ENCODE peak calls at places on chromosome 11, in four cellular contexts. One of them, this sample, is unnamed.
A peak's percentile ranks its signal among the peaks of the same experiment; 100 is the strongest.

GRCh38 chr11:86101493-86101892 is 32.6 kb upstream of the PICALM start:
- DNase-seq in AG04450: no peak
- DNase-seq in mesothelial cell of epicardium: no peak
- DNase-seq in heart left ventricle: no peak
- DNase-seq in this sample: no peak

GRCh38 chr11:41289408-41289807 is 170.0 kb downstream of the LRRC4C start:
- DNase-seq in heart left ventricle: no peak
- DNase-seq in mesothelial cell of epicardium: no peak
- DNase-seq in AG04450: no peak
- DNase-seq in this sample: no peak

GRCh38 chr11:72972541-72973128 is 158.4 kb downstream of the ATG16L2 start:
- DNase-seq in mesothelial cell of epicardium: no peak
- DNase-seq in heart left ventricle: no peak
- DNase-seq in AG04450: peak; percentile 7
- DNase-seq in this sample: no peak

GRCh38 chr11:115524572-115524971 is 20.4 kb upstream of the CADM1 start:
- DNase-seq in AG04450: no peak
- DNase-seq in mesothelial cell of epicardium: no peak
- DNase-seq in heart left ventricle: no peak
- DNase-seq in this sample: no peak

GRCh38 chr11:1039481-1040427 is 3.2 kb upstream of the MUC6 start:
- DNase-seq in AG04450: no peak
- DNase-seq in mesothelial cell of epicardium: no peak
- DNase-seq in heart left ventricle: no peak
- DNase-seq in this sample: no peak

GRCh38 chr11:29208117-29208516 is 808.7 kb downstream of the KCNA4 start:
- DNase-seq in mesothelial cell of epicardium: no peak
- DNase-seq in heart left ventricle: no peak
- DNase-seq in AG04450: no peak
- DNase-seq in this sample: no peak

GRCh38 chr11:83865636-83866461 is 579.7 kb upstream of the CCDC90B start:
- DNase-seq in mesothelial cell of epicardium: no peak
- DNase-seq in AG04450: no peak
- DNase-seq in heart left ventricle: no peak
- DNase-seq in this sample: no peak

GRCh38 chr11:128180446-128181089 is 406.8 kb downstream of the ETS1 start:
- DNase-seq in heart left ventricle: no peak
- DNase-seq in mesothelial cell of epicardium: no peak
- DNase-seq in AG04450: peak; percentile 56
- DNase-seq in this sample: no peak

GRCh38 chr11:61787928-61788491 is 4.4 kb downstream of the TMEM258 start:
- DNase-seq in heart left ventricle: no peak
- DNase-seq in mesothelial cell of epicardium: no peak
- DNase-seq in AG04450: peak; percentile 3
- DNase-seq in this sample: no peak

GRCh38 chr11:28836285-28837081 is 728.3 kb downstream of the METTL15 start:
- DNase-seq in mesothelial cell of epicardium: no peak
- DNase-seq in heart left ventricle: no peak
- DNase-seq in AG04450: peak; percentile 89
- DNase-seq in this sample: no peak

GRCh38 chr11:18727499-18728236 is 1.7 kb upstream of the IGSF22 start:
- DNase-seq in AG04450: no peak
- DNase-seq in mesothelial cell of epicardium: peak; percentile 61
- DNase-seq in heart left ventricle: no peak
- DNase-seq in this sample: no peak

GRCh38 chr11:80182906-80183305 is 742.1 kb upstream of the TENM4 start:
- DNase-seq in AG04450: no peak
- DNase-seq in mesothelial cell of epicardium: no peak
- DNase-seq in heart left ventricle: no peak
- DNase-seq in this sample: no peak

GRCh38 chr11:35982061-35982460 is 38.2 kb downstream of the LDLRAD3 start:
- DNase-seq in mesothelial cell of epicardium: no peak
- DNase-seq in heart left ventricle: no peak
- DNase-seq in AG04450: no peak
- DNase-seq in this sample: no peak

GRCh38 chr11:44602810-44603410 is 37.4 kb downstream of the CD82 start:
- DNase-seq in AG04450: no peak
- DNase-seq in heart left ventricle: peak; percentile 54
- DNase-seq in mesothelial cell of epicardium: no peak
- DNase-seq in this sample: no peak

GRCh38 chr11:128206476-128206875 is 380.9 kb downstream of the ETS1 start:
- DNase-seq in heart left ventricle: no peak
- DNase-seq in mesothelial cell of epicardium: no peak
- DNase-seq in AG04450: no peak
- DNase-seq in this sample: no peak

GRCh38 chr11:614583-615452 is 932 bp downstream of the IRF7 start:
- DNase-seq in AG04450: no peak
- DNase-seq in heart left ventricle: no peak
- DNase-seq in mesothelial cell of epicardium: no peak
- DNase-seq in this sample: no peak

GRCh38 chr11:64878223-64878493 is 263 bp downstream of the EHD1 start:
- DNase-seq in AG04450: no peak
- DNase-seq in mesothelial cell of epicardium: no peak
- DNase-seq in heart left ventricle: no peak
- DNase-seq in this sample: no peak

GRCh38 chr11:2586793-2587131 is 113.0 kb downstream of the KCNQ1OT1 start:
- DNase-seq in heart left ventricle: peak; percentile 11
- DNase-seq in AG04450: no peak
- DNase-seq in mesothelial cell of epicardium: no peak
- DNase-seq in this sample: peak; percentile 18

GRCh38 chr11:123407124-123407995 is 22.7 kb upstream of the GRAMD1B start:
- DNase-seq in mesothelial cell of epicardium: peak; percentile 53
- DNase-seq in heart left ventricle: peak; percentile 73
- DNase-seq in AG04450: peak; percentile 29
- DNase-seq in this sample: no peak

GRCh38 chr11:44032304-44033085 is 15.3 kb upstream of the ACCSL start:
- DNase-seq in AG04450: no peak
- DNase-seq in heart left ventricle: peak; percentile 78
- DNase-seq in mesothelial cell of epicardium: peak; percentile 32
- DNase-seq in this sample: no peak

GRCh38 chr11:116881153-116881552 is 43.7 kb upstream of the APOA1 start:
- DNase-seq in mesothelial cell of epicardium: no peak
- DNase-seq in AG04450: no peak
- DNase-seq in heart left ventricle: no peak
- DNase-seq in this sample: no peak

GRCh38 chr11:61688368-61689163 is 8.4 kb downstream of the DAGLA start:
- DNase-seq in mesothelial cell of epicardium: no peak
- DNase-seq in AG04450: no peak
- DNase-seq in heart left ventricle: peak; percentile 72
- DNase-seq in this sample: no peak

GRCh38 chr11:92249156-92249753 is 24.6 kb downstream of the FAT3 start:
- DNase-seq in AG04450: no peak
- DNase-seq in mesothelial cell of epicardium: no peak
- DNase-seq in heart left ventricle: no peak
- DNase-seq in this sample: no peak

GRCh38 chr11:105829084-105829483 is 193.0 kb downstream of the MSANTD4 start:
- DNase-seq in AG04450: no peak
- DNase-seq in mesothelial cell of epicardium: no peak
- DNase-seq in heart left ventricle: no peak
- DNase-seq in this sample: no peak

GRCh38 chr11:77993902-77994301 is 566 bp downstream of the INTS4 start:
- DNase-seq in heart left ventricle: no peak
- DNase-seq in mesothelial cell of epicardium: no peak
- DNase-seq in AG04450: no peak
- DNase-seq in this sample: no peak

GRCh38 chr11:70525006-70525405 is 126.7 kb downstream of the CTTN start:
- DNase-seq in mesothelial cell of epicardium: no peak
- DNase-seq in AG04450: no peak
- DNase-seq in heart left ventricle: peak; percentile 22
- DNase-seq in this sample: no peak

DNA sequence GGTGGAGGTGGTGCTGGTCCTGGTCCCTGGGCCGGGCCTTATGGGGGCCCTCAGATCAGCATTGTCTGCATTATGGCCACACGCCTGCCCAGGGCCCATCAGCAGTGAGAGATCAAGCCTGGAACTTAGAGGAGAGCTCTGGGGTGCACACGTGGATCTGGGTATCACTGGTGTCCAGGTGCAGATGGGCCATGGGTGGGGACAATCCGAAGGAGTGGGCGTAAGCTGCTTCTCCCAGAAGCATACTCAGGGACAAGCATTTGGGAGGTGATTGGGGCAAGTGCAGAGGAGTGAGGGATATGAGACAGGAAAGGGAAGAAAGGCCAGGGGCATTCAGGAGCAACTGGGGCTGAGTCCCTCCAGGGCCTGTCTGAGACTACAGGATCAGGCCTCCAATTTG is 84.3 kb downstream of the CSNK2A3 start:
- DNase-seq in mesothelial cell of epicardium: no peak
- DNase-seq in heart left ventricle: no peak
- DNase-seq in AG04450: no peak
- DNase-seq in this sample: no peak
- TF ChIP-seq CTCF in mesothelial cell of epicardium: no peak
- TF ChIP-seq CTCF in heart left ventricle: no peak
- TF ChIP-seq CTCF in AG04450: no peak
- TF ChIP-seq CTCF in this sample: no peak

DNA sequence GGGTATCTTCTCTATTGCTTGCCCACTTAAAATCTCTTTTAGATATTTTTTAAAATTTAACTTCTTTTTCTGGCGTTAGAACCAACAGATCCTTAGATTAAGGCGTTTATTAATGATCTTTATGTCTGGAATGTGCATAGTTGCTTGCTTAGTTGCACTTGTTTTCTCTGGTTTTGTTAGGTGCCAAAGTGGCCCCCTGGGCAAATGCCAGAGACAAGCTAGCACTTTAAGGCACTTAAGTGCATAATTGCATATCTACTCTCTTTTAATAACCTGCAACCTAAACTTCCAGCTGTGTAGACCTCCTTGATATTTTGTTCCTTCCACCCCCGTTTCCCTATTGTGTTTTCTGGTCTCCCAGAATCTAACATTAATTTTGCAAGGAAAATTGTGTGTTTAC is 3.3 kb downstream of the RBM4 start:
- DNase-seq in AG04450: no peak
- DNase-seq in heart left ventricle: no peak
- DNase-seq in mesothelial cell of epicardium: no peak
- DNase-seq in this sample: no peak
- TF ChIP-seq CTCF in AG04450: no peak
- TF ChIP-seq CTCF in heart left ventricle: no peak
- TF ChIP-seq CTCF in mesothelial cell of epicardium: no peak
- TF ChIP-seq CTCF in this sample: no peak

GRCh38 chr11:119529063-119529845 is 106.3 kb upstream of the THY1 start:
- DNase-seq in heart left ventricle: peak; percentile 14
- DNase-seq in mesothelial cell of epicardium: no peak
- DNase-seq in AG04450: no peak
- DNase-seq in this sample: peak; percentile 20
- TF ChIP-seq CTCF in heart left ventricle: no peak
- TF ChIP-seq CTCF in mesothelial cell of epicardium: no peak
- TF ChIP-seq CTCF in AG04450: no peak
- TF ChIP-seq CTCF in this sample: no peak

DNA sequence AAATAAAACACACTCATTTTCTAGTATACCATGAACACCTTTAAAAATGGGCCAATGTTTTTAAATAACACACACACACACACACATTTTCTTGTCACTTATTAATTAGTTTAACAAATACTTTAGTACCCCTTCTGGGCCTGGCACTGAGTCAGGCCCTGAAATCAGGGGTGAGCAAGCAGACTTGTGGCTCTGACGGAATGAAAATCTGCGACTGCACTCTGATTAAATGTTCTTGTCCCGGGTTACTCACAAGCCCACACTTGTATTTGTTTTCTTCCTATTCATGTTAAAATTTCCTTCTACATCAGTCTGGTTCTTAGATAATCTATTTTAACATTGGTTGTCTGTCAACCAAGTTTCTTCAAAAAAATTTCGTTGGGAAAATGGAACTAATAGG is 43.0 kb upstream of the PDGFD start:
- DNase-seq in AG04450: no peak
- DNase-seq in heart left ventricle: no peak
- DNase-seq in mesothelial cell of epicardium: no peak
- DNase-seq in this sample: no peak
- TF ChIP-seq CTCF in AG04450: no peak
- TF ChIP-seq CTCF in heart left ventricle: no peak
- TF ChIP-seq CTCF in mesothelial cell of epicardium: no peak
- TF ChIP-seq CTCF in this sample: no peak

GRCh38 chr11:14875163-14875562 is 16.9 kb downstream of the CYP2R1 start:
- DNase-seq in AG04450: no peak
- DNase-seq in mesothelial cell of epicardium: no peak
- DNase-seq in heart left ventricle: no peak
- DNase-seq in this sample: no peak

GRCh38 chr11:14873632-14874031 is 18.4 kb downstream of the CYP2R1 start:
- DNase-seq in mesothelial cell of epicardium: no peak
- DNase-seq in heart left ventricle: no peak
- DNase-seq in AG04450: no peak
- DNase-seq in this sample: no peak

DNA sequence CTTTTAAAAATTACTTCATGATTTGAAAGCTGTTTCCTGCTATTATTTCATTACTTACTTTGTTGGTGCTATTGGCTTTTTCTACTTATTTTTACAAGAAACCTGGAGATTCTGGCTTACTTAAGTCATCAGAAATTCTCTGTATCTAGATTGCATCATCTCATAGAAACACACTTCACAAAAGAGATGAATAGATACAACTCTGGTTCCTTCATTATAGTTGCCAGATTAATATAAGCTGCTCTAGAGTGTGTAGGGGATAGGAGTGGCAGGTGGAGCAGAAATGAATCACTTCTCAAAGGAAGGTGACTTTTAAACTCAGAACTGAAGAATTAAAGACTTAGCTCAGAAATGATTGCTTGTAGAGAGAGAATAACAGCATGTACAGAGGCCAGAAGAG is 20.0 kb downstream of the CYP2R1 start:
- DNase-seq in heart left ventricle: no peak
- DNase-seq in mesothelial cell of epicardium: no peak
- DNase-seq in AG04450: no peak
- DNase-seq in this sample: no peak
- TF ChIP-seq CTCF in heart left ventricle: no peak
- TF ChIP-seq CTCF in mesothelial cell of epicardium: no peak
- TF ChIP-seq CTCF in AG04450: no peak
- TF ChIP-seq CTCF in this sample: no peak

DNA sequence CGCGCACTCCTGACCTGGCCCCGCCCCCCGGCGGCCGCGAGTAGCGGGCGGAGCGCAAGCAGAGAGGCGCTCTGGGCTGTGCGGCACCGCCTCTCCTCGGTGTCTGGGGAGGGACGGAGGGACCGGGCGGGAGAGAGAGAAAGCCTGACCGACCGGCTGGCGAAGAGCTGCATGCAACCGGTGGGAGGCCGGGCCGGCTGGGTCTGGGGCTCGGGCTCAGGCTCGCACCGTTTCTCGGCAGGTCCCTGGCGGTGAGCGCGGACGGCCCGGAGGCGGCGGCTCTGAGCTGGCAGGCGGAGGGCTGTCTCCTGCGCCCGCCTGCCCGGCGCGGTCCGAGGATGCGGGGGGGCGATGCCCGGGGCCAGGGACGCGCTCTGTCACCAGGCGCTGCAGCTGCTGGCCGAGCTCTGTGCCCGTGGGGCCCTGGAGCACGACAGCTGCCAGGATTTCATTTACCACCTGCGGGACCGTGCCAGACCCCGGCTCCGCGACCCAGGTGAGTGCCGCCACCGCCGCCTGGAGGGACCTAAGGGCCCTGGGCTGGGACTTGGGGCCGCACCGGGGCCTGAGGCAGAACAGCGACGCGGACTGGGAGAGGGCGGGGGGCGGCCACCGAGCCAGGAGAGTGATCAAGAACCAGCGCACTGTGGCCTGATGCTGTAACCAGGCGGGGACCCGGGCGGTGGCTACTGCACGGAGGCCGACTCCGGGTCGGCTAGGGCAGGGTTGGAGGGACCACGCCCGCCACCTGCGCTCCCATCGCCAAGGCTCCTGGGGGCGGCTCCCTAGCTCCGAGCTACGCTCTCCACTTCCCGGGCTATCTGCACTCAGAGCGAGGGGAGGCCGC is at the start of gene SYT9:
- DNase-seq in AG04450: no peak
- DNase-seq in mesothelial cell of epicardium: peak; percentile 75
- DNase-seq in heart left ventricle: peak; percentile 36
- DNase-seq in this sample: no peak
- TF ChIP-seq CTCF in AG04450: no peak
- TF ChIP-seq CTCF in mesothelial cell of epicardium: no peak
- TF ChIP-seq CTCF in heart left ventricle: no peak
- TF ChIP-seq CTCF in this sample: no peak

GRCh38 chr11:95232666-95233065 is 1.7 kb upstream of the SESN3 start:
- DNase-seq in heart left ventricle: no peak
- DNase-seq in AG04450: no peak
- DNase-seq in mesothelial cell of epicardium: no peak
- DNase-seq in this sample: no peak
- TF ChIP-seq CTCF in heart left ventricle: no peak
- TF ChIP-seq CTCF in AG04450: no peak
- TF ChIP-seq CTCF in mesothelial cell of epicardium: no peak
- TF ChIP-seq CTCF in this sample: no peak